ENCODE peak calls at places on chromosomes 16 and 17, in six cellular contexts. One of them, this sample, is unnamed. For H3K4me1, the result is how much of the 10 kb centered on the place peaks cover.

GRCh38 chr16:14569213-14569612 is 60.8 kb downstream of the PARN start:
- DNase-seq in gastrocnemius medialis: no peak
- DNase-seq in PC-3: no peak
- DNase-seq in adrenal gland: no peak
- DNase-seq in body of pancreas: no peak
- DNase-seq in RWPE2: no peak
- DNase-seq in this sample: no peak

GRCh38 chr17:66177048-66177447 is 14.9 kb downstream of the CEP112 start:
- DNase-seq in gastrocnemius medialis: no peak
- DNase-seq in PC-3: peak
- DNase-seq in adrenal gland: no peak
- DNase-seq in RWPE2: no peak
- DNase-seq in body of pancreas: no peak
- DNase-seq in this sample: no peak

GRCh38 chr17:64507418-64507766 is 615 bp downstream of the CEP95 start:
- DNase-seq in RWPE2: no peak
- DNase-seq in adrenal gland: no peak
- DNase-seq in body of pancreas: peak
- DNase-seq in PC-3: peak
- DNase-seq in gastrocnemius medialis: no peak
- DNase-seq in this sample: no peak

GRCh38 chr16:17803625-17804410 is 333.1 kb upstream of the XYLT1 start:
- DNase-seq in adrenal gland: no peak
- DNase-seq in gastrocnemius medialis: no peak
- DNase-seq in RWPE2: no peak
- DNase-seq in PC-3: no peak
- DNase-seq in body of pancreas: no peak
- DNase-seq in this sample: no peak

GRCh38 chr16:81029930-81030604 is 5.6 kb upstream of the ATMIN start:
- DNase-seq in adrenal gland: no peak
- DNase-seq in gastrocnemius medialis: no peak
- DNase-seq in RWPE2: no peak
- DNase-seq in body of pancreas: no peak
- DNase-seq in PC-3: no peak
- DNase-seq in this sample: no peak

GRCh38 chr16:31130899-31131298 is 4.6 kb downstream of the PRSS8 start:
- DNase-seq in RWPE2: peak
- DNase-seq in PC-3: peak
- DNase-seq in adrenal gland: no peak
- DNase-seq in gastrocnemius medialis: no peak
- DNase-seq in body of pancreas: peak
- DNase-seq in this sample: no peak

GRCh38 chr16:85328665-85329058 is 216.4 kb upstream of the CIBAR2 start:
- DNase-seq in body of pancreas: no peak
- DNase-seq in gastrocnemius medialis: no peak
- DNase-seq in PC-3: no peak
- DNase-seq in adrenal gland: no peak
- DNase-seq in RWPE2: no peak
- DNase-seq in this sample: no peak

GRCh38 chr16:56744996-56745640 is 15.2 kb downstream of the NUP93 start:
- DNase-seq in body of pancreas: no peak
- DNase-seq in PC-3: no peak
- DNase-seq in gastrocnemius medialis: no peak
- DNase-seq in adrenal gland: no peak
- DNase-seq in RWPE2: no peak
- DNase-seq in this sample: no peak

GRCh38 chr17:75457047-75457654 is 716 bp downstream of the TMEM94 start:
- DNase-seq in RWPE2: no peak
- DNase-seq in adrenal gland: peak
- DNase-seq in PC-3: peak
- DNase-seq in gastrocnemius medialis: peak
- DNase-seq in body of pancreas: no peak
- DNase-seq in this sample: no peak

GRCh38 chr17:50045154-50045553 is 10.8 kb upstream of the ITGA3 start:
- DNase-seq in RWPE2: peak
- DNase-seq in body of pancreas: peak
- DNase-seq in adrenal gland: peak
- DNase-seq in PC-3: peak
- DNase-seq in gastrocnemius medialis: peak
- DNase-seq in this sample: no peak

GRCh38 chr16:72815348-72816318 is 232.3 kb downstream of the ZFHX3 start:
- DNase-seq in gastrocnemius medialis: no peak
- DNase-seq in adrenal gland: no peak
- DNase-seq in RWPE2: no peak
- DNase-seq in body of pancreas: no peak
- DNase-seq in PC-3: no peak
- DNase-seq in this sample: no peak

GRCh38 chr17:31744541-31744951 is 114.5 kb downstream of the COPRS start:
- DNase-seq in body of pancreas: no peak
- DNase-seq in PC-3: no peak
- DNase-seq in gastrocnemius medialis: no peak
- DNase-seq in RWPE2: no peak
- DNase-seq in adrenal gland: no peak
- DNase-seq in this sample: no peak

GRCh38 chr16:31471875-31472558 is at the start of gene TGFB1I1:
- DNase-seq in adrenal gland: peak
- DNase-seq in RWPE2: no peak
- DNase-seq in PC-3: peak
- DNase-seq in gastrocnemius medialis: no peak
- DNase-seq in body of pancreas: no peak
- DNase-seq in this sample: no peak

GRCh38 chr16:17424771-17425170 is 46.0 kb downstream of the XYLT1 start:
- DNase-seq in RWPE2: no peak
- DNase-seq in body of pancreas: no peak
- DNase-seq in adrenal gland: no peak
- DNase-seq in PC-3: no peak
- DNase-seq in gastrocnemius medialis: no peak
- DNase-seq in this sample: no peak

GRCh38 chr17:75455896-75456416 is 479 bp upstream of the TMEM94 start:
- DNase-seq in adrenal gland: no peak
- DNase-seq in RWPE2: no peak
- DNase-seq in body of pancreas: no peak
- DNase-seq in gastrocnemius medialis: no peak
- DNase-seq in PC-3: no peak
- DNase-seq in this sample: no peak

GRCh38 chr16:67530013-67530939 is 1.6 kb downstream of the RIPOR1 start:
- DNase-seq in RWPE2: no peak
- DNase-seq in body of pancreas: peak
- DNase-seq in gastrocnemius medialis: peak
- DNase-seq in PC-3: peak
- DNase-seq in adrenal gland: peak
- DNase-seq in this sample: peak

GRCh38 chr17:47324224-47325020 is 667 bp downstream of the EFCAB13 start:
- DNase-seq in RWPE2: no peak
- DNase-seq in body of pancreas: peak
- DNase-seq in PC-3: peak
- DNase-seq in gastrocnemius medialis: peak
- DNase-seq in adrenal gland: peak
- DNase-seq in this sample: no peak

GRCh38 chr17:50626037-50626574 is 8.6 kb upstream of the ABCC3 start:
- DNase-seq in RWPE2: no peak
- DNase-seq in PC-3: peak
- DNase-seq in gastrocnemius medialis: peak
- DNase-seq in adrenal gland: peak
- DNase-seq in body of pancreas: peak
- DNase-seq in this sample: no peak

GRCh38 chr16:1094124-1094479 is 1.9 kb downstream of the C1QTNF8 start:
- DNase-seq in PC-3: no peak
- DNase-seq in RWPE2: no peak
- DNase-seq in adrenal gland: no peak
- DNase-seq in gastrocnemius medialis: no peak
- DNase-seq in body of pancreas: no peak
- DNase-seq in this sample: no peak

GRCh38 chr17:15381707-15382106 is 40.3 kb upstream of the TEKT3 start:
- DNase-seq in body of pancreas: no peak
- DNase-seq in PC-3: peak
- DNase-seq in adrenal gland: no peak
- DNase-seq in gastrocnemius medialis: no peak
- DNase-seq in RWPE2: no peak
- DNase-seq in this sample: no peak

GRCh38 chr16:4940719-4941118 is 3.8 kb upstream of the PPL start:
- DNase-seq in gastrocnemius medialis: no peak
- DNase-seq in adrenal gland: no peak
- DNase-seq in PC-3: no peak
- DNase-seq in body of pancreas: no peak
- DNase-seq in RWPE2: no peak
- DNase-seq in this sample: no peak

GRCh38 chr16:4936991-4937781 is at the start of gene PPL:
- DNase-seq in gastrocnemius medialis: peak
- DNase-seq in adrenal gland: peak
- DNase-seq in RWPE2: peak
- DNase-seq in PC-3: peak
- DNase-seq in body of pancreas: peak
- DNase-seq in this sample: no peak

GRCh38 chr16:4936181-4936990 is 562 bp downstream of the PPL start:
- DNase-seq in gastrocnemius medialis: peak
- DNase-seq in adrenal gland: no peak
- DNase-seq in body of pancreas: peak
- DNase-seq in RWPE2: no peak
- DNase-seq in PC-3: peak
- DNase-seq in this sample: no peak

GRCh38 chr16:4937782-4938682 is 1.1 kb upstream of the PPL start:
- DNase-seq in gastrocnemius medialis: peak
- DNase-seq in PC-3: no peak
- DNase-seq in adrenal gland: no peak
- DNase-seq in RWPE2: no peak
- DNase-seq in body of pancreas: peak
- DNase-seq in this sample: no peak

GRCh38 chr16:4938683-4939030 is 1.7 kb upstream of the PPL start:
- DNase-seq in gastrocnemius medialis: no peak
- DNase-seq in RWPE2: no peak
- DNase-seq in adrenal gland: no peak
- DNase-seq in body of pancreas: no peak
- DNase-seq in PC-3: no peak
- DNase-seq in this sample: no peak
- H3K4me1 ChIP-seq in gastrocnemius medialis: under half
- H3K4me1 ChIP-seq in RWPE2: under half
- H3K4me1 ChIP-seq in adrenal gland: under half
- H3K4me1 ChIP-seq in body of pancreas: half or more
- H3K4me1 ChIP-seq in PC-3: under half
- H3K4me1 ChIP-seq in this sample: under half

GRCh38 chr17:45768000-45768399 is 16.1 kb upstream of the CRHR1 start:
- DNase-seq in RWPE2: no peak
- DNase-seq in adrenal gland: no peak
- DNase-seq in PC-3: peak
- DNase-seq in gastrocnemius medialis: no peak
- DNase-seq in body of pancreas: no peak
- DNase-seq in this sample: no peak
- TF ChIP-seq CTCF in RWPE2: no peak
- TF ChIP-seq CTCF in adrenal gland: no peak
- TF ChIP-seq CTCF in PC-3: peak
- TF ChIP-seq CTCF in gastrocnemius medialis: no peak
- TF ChIP-seq CTCF in body of pancreas: no peak
- TF ChIP-seq CTCF in this sample: no peak

GRCh38 chr17:2089021-2089422 is 34.1 kb downstream of the HIC1 start:
- DNase-seq in body of pancreas: no peak
- DNase-seq in gastrocnemius medialis: no peak
- DNase-seq in RWPE2: no peak
- DNase-seq in PC-3: no peak
- DNase-seq in adrenal gland: no peak
- DNase-seq in this sample: no peak
- H3K4me1 ChIP-seq in body of pancreas: under half
- H3K4me1 ChIP-seq in gastrocnemius medialis: half or more
- H3K4me1 ChIP-seq in RWPE2: under half
- H3K4me1 ChIP-seq in PC-3: under half
- H3K4me1 ChIP-seq in adrenal gland: half or more
- H3K4me1 ChIP-seq in this sample: half or more

GRCh38 chr17:73585583-73585982 is 58.7 kb downstream of the SDK2 start:
- DNase-seq in adrenal gland: no peak
- DNase-seq in PC-3: no peak
- DNase-seq in body of pancreas: no peak
- DNase-seq in gastrocnemius medialis: no peak
- DNase-seq in RWPE2: no peak
- DNase-seq in this sample: no peak
- TF ChIP-seq CTCF in adrenal gland: no peak
- TF ChIP-seq CTCF in PC-3: peak
- TF ChIP-seq CTCF in body of pancreas: no peak
- TF ChIP-seq CTCF in gastrocnemius medialis: no peak
- TF ChIP-seq CTCF in RWPE2: no peak
- TF ChIP-seq CTCF in this sample: no peak

This sample was measured in thoracic aorta.